ENCODE peak calls at places on chromosomes 2 and 18, in five cellular contexts. One of them, this sample, is unnamed.

GRCh38 chr2:240556553-240557100 is 1.2 kb downstream of the ANKMY1 start:
- DNase-seq in hypothalamus: no peak
- DNase-seq in EL: peak
- DNase-seq in activated effector memory CD4-positive, alpha-beta T cell treated with anti-CD3 and anti-CD28 coated beads, Interleukin-2, amount 50 U/mL, for 16 hours: peak
- DNase-seq in stimulated activated CD8-positive, alpha-beta memory T cell treated with anti-CD3 and anti-CD28 coated beads, Interleukin-2, amount 100 ng/mL, for 48 hours: peak
- DNase-seq in this sample: peak

GRCh38 chr2:42562474-42563144 is 5.8 kb upstream of the MTA3 start:
- DNase-seq in stimulated activated CD8-positive, alpha-beta memory T cell treated with anti-CD3 and anti-CD28 coated beads, Interleukin-2, amount 100 ng/mL, for 48 hours: no peak
- DNase-seq in activated effector memory CD4-positive, alpha-beta T cell treated with anti-CD3 and anti-CD28 coated beads, Interleukin-2, amount 50 U/mL, for 16 hours: no peak
- DNase-seq in EL: no peak
- DNase-seq in hypothalamus: no peak
- DNase-seq in this sample: no peak

GRCh38 chr18:30328839-30329238 is 713.7 kb downstream of the DSC3 start:
- DNase-seq in hypothalamus: no peak
- DNase-seq in EL: peak
- DNase-seq in stimulated activated CD8-positive, alpha-beta memory T cell treated with anti-CD3 and anti-CD28 coated beads, Interleukin-2, amount 100 ng/mL, for 48 hours: no peak
- DNase-seq in activated effector memory CD4-positive, alpha-beta T cell treated with anti-CD3 and anti-CD28 coated beads, Interleukin-2, amount 50 U/mL, for 16 hours: no peak
- DNase-seq in this sample: no peak

GRCh38 chr2:195559431-195559914 is 97.6 kb upstream of the SLC39A10 start:
- DNase-seq in hypothalamus: no peak
- DNase-seq in EL: peak
- DNase-seq in stimulated activated CD8-positive, alpha-beta memory T cell treated with anti-CD3 and anti-CD28 coated beads, Interleukin-2, amount 100 ng/mL, for 48 hours: no peak
- DNase-seq in activated effector memory CD4-positive, alpha-beta T cell treated with anti-CD3 and anti-CD28 coated beads, Interleukin-2, amount 50 U/mL, for 16 hours: peak
- DNase-seq in this sample: no peak

GRCh38 chr2:127826047-127826446 is 15.1 kb upstream of the WDR33 start:
- DNase-seq in EL: peak
- DNase-seq in stimulated activated CD8-positive, alpha-beta memory T cell treated with anti-CD3 and anti-CD28 coated beads, Interleukin-2, amount 100 ng/mL, for 48 hours: no peak
- DNase-seq in activated effector memory CD4-positive, alpha-beta T cell treated with anti-CD3 and anti-CD28 coated beads, Interleukin-2, amount 50 U/mL, for 16 hours: no peak
- DNase-seq in hypothalamus: no peak
- DNase-seq in this sample: no peak

GRCh38 chr2:72014871-72015270 is 132.8 kb downstream of the CYP26B1 start:
- DNase-seq in stimulated activated CD8-positive, alpha-beta memory T cell treated with anti-CD3 and anti-CD28 coated beads, Interleukin-2, amount 100 ng/mL, for 48 hours: no peak
- DNase-seq in activated effector memory CD4-positive, alpha-beta T cell treated with anti-CD3 and anti-CD28 coated beads, Interleukin-2, amount 50 U/mL, for 16 hours: no peak
- DNase-seq in hypothalamus: no peak
- DNase-seq in EL: no peak
- DNase-seq in this sample: no peak

GRCh38 chr2:85539361-85540130 is 578 bp downstream of the MAT2A start:
- DNase-seq in hypothalamus: peak
- DNase-seq in EL: peak
- DNase-seq in stimulated activated CD8-positive, alpha-beta memory T cell treated with anti-CD3 and anti-CD28 coated beads, Interleukin-2, amount 100 ng/mL, for 48 hours: peak
- DNase-seq in activated effector memory CD4-positive, alpha-beta T cell treated with anti-CD3 and anti-CD28 coated beads, Interleukin-2, amount 50 U/mL, for 16 hours: peak
- DNase-seq in this sample: peak

GRCh38 chr2:167945660-167946366 is 301.6 kb downstream of the STK39 start:
- DNase-seq in EL: no peak
- DNase-seq in activated effector memory CD4-positive, alpha-beta T cell treated with anti-CD3 and anti-CD28 coated beads, Interleukin-2, amount 50 U/mL, for 16 hours: no peak
- DNase-seq in stimulated activated CD8-positive, alpha-beta memory T cell treated with anti-CD3 and anti-CD28 coated beads, Interleukin-2, amount 100 ng/mL, for 48 hours: no peak
- DNase-seq in hypothalamus: no peak
- DNase-seq in this sample: no peak

GRCh38 chr2:42063383-42064171 is 15.8 kb downstream of the PKDCC start:
- DNase-seq in EL: peak
- DNase-seq in hypothalamus: no peak
- DNase-seq in activated effector memory CD4-positive, alpha-beta T cell treated with anti-CD3 and anti-CD28 coated beads, Interleukin-2, amount 50 U/mL, for 16 hours: no peak
- DNase-seq in stimulated activated CD8-positive, alpha-beta memory T cell treated with anti-CD3 and anti-CD28 coated beads, Interleukin-2, amount 100 ng/mL, for 48 hours: no peak
- DNase-seq in this sample: no peak

GRCh38 chr2:225317191-225317590 is 82.3 kb upstream of the NYAP2 start:
- DNase-seq in EL: no peak
- DNase-seq in stimulated activated CD8-positive, alpha-beta memory T cell treated with anti-CD3 and anti-CD28 coated beads, Interleukin-2, amount 100 ng/mL, for 48 hours: no peak
- DNase-seq in hypothalamus: no peak
- DNase-seq in activated effector memory CD4-positive, alpha-beta T cell treated with anti-CD3 and anti-CD28 coated beads, Interleukin-2, amount 50 U/mL, for 16 hours: no peak
- DNase-seq in this sample: no peak

GRCh38 chr2:232420073-232420454 is 13.4 kb downstream of the ALPG start:
- DNase-seq in stimulated activated CD8-positive, alpha-beta memory T cell treated with anti-CD3 and anti-CD28 coated beads, Interleukin-2, amount 100 ng/mL, for 48 hours: no peak
- DNase-seq in hypothalamus: no peak
- DNase-seq in activated effector memory CD4-positive, alpha-beta T cell treated with anti-CD3 and anti-CD28 coated beads, Interleukin-2, amount 50 U/mL, for 16 hours: no peak
- DNase-seq in EL: no peak
- DNase-seq in this sample: no peak

GRCh38 chr2:170928824-170929685 is at the start of gene GORASP2:
- DNase-seq in EL: peak
- DNase-seq in hypothalamus: peak
- DNase-seq in stimulated activated CD8-positive, alpha-beta memory T cell treated with anti-CD3 and anti-CD28 coated beads, Interleukin-2, amount 100 ng/mL, for 48 hours: peak
- DNase-seq in activated effector memory CD4-positive, alpha-beta T cell treated with anti-CD3 and anti-CD28 coated beads, Interleukin-2, amount 50 U/mL, for 16 hours: peak
- DNase-seq in this sample: peak

GRCh38 chr2:230654057-230654456 is 58.6 kb upstream of the CAB39 start:
- DNase-seq in stimulated activated CD8-positive, alpha-beta memory T cell treated with anti-CD3 and anti-CD28 coated beads, Interleukin-2, amount 100 ng/mL, for 48 hours: no peak
- DNase-seq in EL: no peak
- DNase-seq in activated effector memory CD4-positive, alpha-beta T cell treated with anti-CD3 and anti-CD28 coated beads, Interleukin-2, amount 50 U/mL, for 16 hours: no peak
- DNase-seq in hypothalamus: no peak
- DNase-seq in this sample: no peak

GRCh38 chr2:136783856-136784255 is 18.5 kb downstream of the THSD7B start:
- DNase-seq in EL: no peak
- DNase-seq in stimulated activated CD8-positive, alpha-beta memory T cell treated with anti-CD3 and anti-CD28 coated beads, Interleukin-2, amount 100 ng/mL, for 48 hours: no peak
- DNase-seq in hypothalamus: no peak
- DNase-seq in activated effector memory CD4-positive, alpha-beta T cell treated with anti-CD3 and anti-CD28 coated beads, Interleukin-2, amount 50 U/mL, for 16 hours: no peak
- DNase-seq in this sample: no peak

GRCh38 chr18:53771664-53772063 is 452.8 kb downstream of the MBD2 start:
- DNase-seq in activated effector memory CD4-positive, alpha-beta T cell treated with anti-CD3 and anti-CD28 coated beads, Interleukin-2, amount 50 U/mL, for 16 hours: no peak
- DNase-seq in stimulated activated CD8-positive, alpha-beta memory T cell treated with anti-CD3 and anti-CD28 coated beads, Interleukin-2, amount 100 ng/mL, for 48 hours: no peak
- DNase-seq in EL: no peak
- DNase-seq in hypothalamus: no peak
- DNase-seq in this sample: no peak

GRCh38 chr2:175251425-175252041 is 70.0 kb upstream of the ATP5MC3 start:
- DNase-seq in EL: peak
- DNase-seq in stimulated activated CD8-positive, alpha-beta memory T cell treated with anti-CD3 and anti-CD28 coated beads, Interleukin-2, amount 100 ng/mL, for 48 hours: no peak
- DNase-seq in hypothalamus: no peak
- DNase-seq in activated effector memory CD4-positive, alpha-beta T cell treated with anti-CD3 and anti-CD28 coated beads, Interleukin-2, amount 50 U/mL, for 16 hours: no peak
- DNase-seq in this sample: no peak

This sample was measured in posterior cingulate gyrus.